ENCODE peak calls at places on chromosomes 16 and 17, in nine cellular contexts. C, F, D, L, K, B, Y, A and V are unnamed samples.

GRCh38 chr16:70588565-70588964 is 57.8 kb upstream of the IL34 start:
- DNase-seq in C (no peak), F (no peak), D (no peak), L (no peak), K (no peak), B (no peak), Y (no peak), A (no peak), V (no peak)

GRCh38 chr17:75842963-75843576 is 1.1 kb downstream of the UNC13D start:
- DNase-seq in C (no peak), F (no peak), D (no peak), L (no peak), K (no peak), B (no peak), Y (no peak), A (no peak), V (no peak)

GRCh38 chr16:89375021-89375420 is 115.3 kb downstream of the ANKRD11 start:
- DNase-seq in C (no peak), F (no peak), D (no peak), L (no peak), K (no peak), B (no peak), Y (no peak), A (no peak), V (no peak)

GRCh38 chr16:84483882-84484565 is 20.4 kb downstream of the MEAK7 start:
- DNase-seq in C (no peak), F (no peak), D (no peak), L (no peak), K (no peak), B (no peak), Y (no peak), A (no peak), V (no peak)

GRCh38 chr17:1577186-1577585 is 14.6 kb upstream of the PITPNA start:
- DNase-seq in C (peak; percentile 92), F (peak; percentile 97), D (no peak), L (peak; percentile 61), K (peak; percentile 57), B (no peak), Y (no peak), A (no peak), V (no peak)

GRCh38 chr16:19436540-19436939 is 18.9 kb downstream of the TMC5 start:
- DNase-seq in C (no peak), F (no peak), D (no peak), L (no peak), K (no peak), B (no peak), Y (no peak), A (no peak), V (no peak)

GRCh38 chr17:82399601-82400101 is 18.5 kb upstream of the HEXD start:
- DNase-seq in C (no peak), F (no peak), D (no peak), L (no peak), K (no peak), B (no peak), Y (no peak), A (no peak), V (no peak)

GRCh38 chr17:28577466-28577824 is 750 bp upstream of the ALDOC start:
- DNase-seq in C (no peak), F (no peak), D (no peak), L (no peak), K (no peak), B (no peak), Y (no peak), A (no peak), V (no peak)

GRCh38 chr17:4934173-4934979 is 2.3 kb downstream of the GP1BA start:
- DNase-seq in C (peak; percentile 89), F (peak; percentile 42), D (no peak), L (no peak), K (peak; percentile 14), B (peak; percentile 50), Y (no peak), A (no peak), V (no peak)

GRCh38 chr16:87382023-87382785 is 1.4 kb downstream of the FBXO31 start:
- DNase-seq in C (no peak), F (no peak), D (no peak), L (no peak), K (no peak), B (no peak), Y (peak; percentile 3), A (no peak), V (no peak)

GRCh38 chr16:87841608-87842208 is 27.6 kb downstream of the SLC7A5 start:
- DNase-seq in C (no peak), F (no peak), D (no peak), L (no peak), K (no peak), B (no peak), Y (no peak), A (no peak), V (no peak)

GRCh38 chr16:8571061-8571596 is 19.2 kb downstream of the TMEM114 start:
- DNase-seq in C (peak; percentile 66), F (no peak), D (no peak), L (no peak), K (no peak), B (no peak), Y (peak; percentile 42), A (no peak), V (peak; percentile 68)

GRCh38 chr17:3845361-3845753 is 689 bp downstream of the NCBP3 start:
- DNase-seq in C (peak; percentile 35), F (peak; percentile 9), D (no peak), L (no peak), K (no peak), B (no peak), Y (peak; percentile 4), A (no peak), V (no peak)

GRCh38 chr16:1216296-1216619 is 8.8 kb downstream of the TPSG1 start:
- DNase-seq in C (no peak), F (no peak), D (no peak), L (no peak), K (no peak), B (no peak), Y (no peak), A (no peak), V (no peak)